ENCODE peak calls at places on chromosomes 4 and X, in nine cellular contexts. V, X, A, T, L, D, C, Z and P are unnamed samples.

GRCh38 chrX:18887177-18887820 is 96.6 kb downstream of the PHKA2 start:
- DNase-seq in V (no peak), X (peak; percentile 69), A (no peak), T (no peak), L (peak; percentile 46), D (peak; percentile 30), C (peak; percentile 20), Z (peak; percentile 60), P (no peak)

GRCh38 chr4:158553364-158553763 is 31.7 kb downstream of the RXFP1 start:
- DNase-seq in V (no peak), X (no peak), A (no peak), T (no peak), L (no peak), D (no peak), C (no peak), Z (no peak), P (no peak)

GRCh38 chrX:18353931-18354368 is 538 bp downstream of the SCML2 start:
- DNase-seq in V (peak; percentile 3), X (no peak), A (no peak), T (no peak), L (no peak), D (no peak), C (no peak), Z (no peak), P (no peak)

GRCh38 chrX:20218809-20219505 is 47.8 kb downstream of the RPS6KA3 start:
- DNase-seq in V (no peak), X (no peak), A (no peak), T (no peak), L (peak; percentile 44), D (no peak), C (peak; percentile 14), Z (no peak), P (no peak)

GRCh38 chr4:2402453-2402852 is 16.0 kb downstream of the ZFYVE28 start:
- DNase-seq in V (no peak), X (no peak), A (no peak), T (no peak), L (no peak), D (no peak), C (no peak), Z (no peak), P (no peak)

GRCh38 chrX:129058405-129058804 is 464.9 kb downstream of the SMARCA1 start:
- DNase-seq in V (no peak), X (no peak), A (no peak), T (no peak), L (no peak), D (no peak), C (no peak), Z (no peak), P (no peak)

GRCh38 chr4:69823481-69824186 is 36.3 kb downstream of the SULT1E1 start:
- DNase-seq in V (peak; percentile 13), X (peak; percentile 76), A (no peak), T (no peak), L (no peak), D (peak; percentile 58), C (peak; percentile 61), Z (peak; percentile 71), P (peak; percentile 93)

GRCh38 chr4:148057425-148058020 is 325.6 kb downstream of the ARHGAP10 start:
- DNase-seq in V (no peak), X (no peak), A (no peak), T (peak; percentile 38), L (no peak), D (no peak), C (no peak), Z (no peak), P (no peak)

GRCh38 chr4:55258152-55258863 is 87.7 kb upstream of the SRD5A3 start:
- DNase-seq in V (no peak), X (no peak), A (no peak), T (no peak), L (no peak), D (no peak), C (no peak), Z (no peak), P (no peak)

GRCh38 chr4:44118971-44119680 is 329.5 kb downstream of the KCTD8 start:
- DNase-seq in V (no peak), X (no peak), A (no peak), T (no peak), L (no peak), D (peak; percentile 84), C (peak; percentile 5), Z (no peak), P (no peak)

GRCh38 chrX:10327651-10328050 is 170.9 kb downstream of the CLCN4 start:
- DNase-seq in V (no peak), X (no peak), A (no peak), T (no peak), L (no peak), D (no peak), C (no peak), Z (no peak), P (no peak)

GRCh38 chr4:99763635-99764101 is 53.0 kb upstream of the DAPP1 start:
- DNase-seq in V (peak; percentile 9), X (no peak), A (peak; percentile 70), T (no peak), L (no peak), D (peak; percentile 95), C (peak; percentile 98), Z (no peak), P (no peak)

GRCh38 chrX:47581731-47582647 is at the start of gene TIMP1:
- DNase-seq in V (peak; percentile 78), X (peak; percentile 90), A (peak; percentile 52), T (peak; percentile 45), L (peak; percentile 88), D (peak; percentile 91), C (peak; percentile 93), Z (peak; percentile 90), P (no peak)

GRCh38 chr4:127965803-127966175 is 583 bp downstream of the ABHD18 start:
- DNase-seq in V (peak; percentile 54), X (peak; percentile 82), A (no peak), T (peak; percentile 21), L (peak; percentile 58), D (peak; percentile 62), C (peak; percentile 30), Z (peak; percentile 64), P (peak; percentile 25)

GRCh38 chrX:75038925-75039324 is 113.7 kb upstream of the NEXMIF start:
- DNase-seq in V (peak; percentile 4), X (no peak), A (no peak), T (peak; percentile 11), L (no peak), D (peak; percentile 7), C (peak; percentile 8), Z (no peak), P (peak; percentile 3)

GRCh38 chr4:123632646-123633045 is 236.1 kb downstream of the SPRY1 start:
- DNase-seq in V (no peak), X (no peak), A (no peak), T (no peak), L (no peak), D (no peak), C (no peak), Z (no peak), P (no peak)

GRCh38 chr4:8189551-8190466 is 9.3 kb upstream of the SH3TC1 start:
- DNase-seq in V (no peak), X (no peak), A (no peak), T (no peak), L (no peak), D (no peak), C (no peak), Z (peak; percentile 53), P (no peak)

GRCh38 chr4:87543835-87544461 is 14.8 kb upstream of the SPARCL1 start:
- DNase-seq in V (no peak), X (no peak), A (no peak), T (no peak), L (peak; percentile 36), D (peak; percentile 69), C (peak; percentile 82), Z (no peak), P (no peak)

GRCh38 chrX:105816517-105816916 is 5.8 kb upstream of the NRK start:
- DNase-seq in V (no peak), X (no peak), A (no peak), T (no peak), L (no peak), D (no peak), C (no peak), Z (no peak), P (no peak)

GRCh38 chrX:105823092-105823454 is 734 bp downstream of the NRK start:
- DNase-seq in V (no peak), X (no peak), A (no peak), T (no peak), L (no peak), D (no peak), C (no peak), Z (no peak), P (no peak)

GRCh38 chrX:105822138-105823091 is at the start of gene NRK:
- DNase-seq in V (peak; percentile 6), X (peak; percentile 51), A (no peak), T (no peak), L (peak; percentile 15), D (peak; percentile 0), C (peak; percentile 31), Z (no peak), P (no peak)

GRCh38 chrX:105820247-105820646 is 2.1 kb upstream of the NRK start:
- DNase-seq in V (no peak), X (no peak), A (no peak), T (no peak), L (no peak), D (no peak), C (no peak), Z (no peak), P (no peak)

GRCh38 chrX:105821471-105822081 is 763 bp upstream of the NRK start:
- DNase-seq in V (peak; percentile 27), X (peak; percentile 60), A (no peak), T (no peak), L (no peak), D (peak; percentile 65), C (peak; percentile 54), Z (peak; percentile 38), P (no peak)
- H3K4me3 ChIP-seq in V (peak overlapping the region; percentile 60), X (no peak overlapping the region), A (peak overlapping the region; percentile 48), T (no peak overlapping the region), L (peak overlapping the region; percentile 42), D (peak overlapping the region; percentile 20), C (peak overlapping the region; percentile 27), Z (peak overlapping the region; percentile 40), P (no peak overlapping the region)

GRCh38 chrX:70998402-70999027 is 67.6 kb upstream of the SLC7A3 start:
- DNase-seq in V (peak; percentile 3), X (no peak), A (no peak), T (no peak), L (peak; percentile 6), D (peak; percentile 85), C (peak; percentile 66), Z (no peak), P (no peak)
- TF ChIP-seq CTCF in V (peak; percentile 42), X (peak; percentile 26), A (peak; percentile 16), T (peak; percentile 38), L (no peak), D (peak; percentile 43), C (peak; percentile 42), Z (peak; percentile 17), P (peak; percentile 15)

GRCh38 chrX:96407981-96408380 is 276.7 kb upstream of the DIAPH2 start:
- DNase-seq in V (no peak), X (no peak), A (no peak), T (no peak), L (no peak), D (no peak), C (no peak), Z (no peak), P (no peak)
- H3K4me3 ChIP-seq in V (peak overlapping the region; percentile 28), X (no peak overlapping the region), A (no peak overlapping the region), T (no peak overlapping the region), L (no peak overlapping the region), D (no peak overlapping the region), C (no peak overlapping the region), Z (no peak overlapping the region), P (no peak overlapping the region)

DNA sequence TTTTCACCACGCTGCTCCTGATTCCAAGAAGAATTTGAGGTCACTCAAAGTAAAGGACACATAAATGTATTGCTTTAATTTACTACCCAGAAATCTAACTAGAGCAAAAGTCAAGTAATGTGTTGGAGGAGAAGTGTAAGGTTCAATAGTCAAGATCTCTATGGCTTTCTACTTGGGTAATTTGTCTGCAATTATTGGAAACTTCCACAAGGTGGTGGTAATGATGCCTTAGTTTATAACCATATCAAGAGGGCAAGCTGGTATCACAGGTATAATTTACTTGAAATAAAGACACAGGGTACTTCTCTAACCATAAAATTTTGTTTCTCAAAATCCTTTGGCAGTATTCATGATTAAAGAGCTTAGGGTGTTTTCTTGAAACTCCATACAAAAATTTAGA is 10.2 kb upstream of the GRIA3 start:
- DNase-seq in V (no peak), X (no peak), A (no peak), T (no peak), L (no peak), D (peak; percentile 8), C (peak; percentile 0), Z (no peak), P (peak; percentile 37)
- TF ChIP-seq CTCF in V (peak; percentile 48), X (no peak), A (no peak), T (peak; percentile 18), L (no peak), D (no peak), C (no peak), Z (no peak), P (peak; percentile 30)